ENCODE peak calls at places on chromosomes 16 and 17, in seven cellular contexts. One of them, this sample, is unnamed.

GRCh38 chr17:76793775-76794174 is 55.9 kb downstream of the MFSD11 start:
- DNase-seq in M059J: peak
- DNase-seq in HCEC 1CT: peak
- DNase-seq in cardiac fibroblast: peak
- DNase-seq in EL: peak
- DNase-seq in fibroblast of pulmonary artery: peak
- DNase-seq in HFF-Myc: no peak
- DNase-seq in this sample: no peak

GRCh38 chr17:38742431-38743308 is 5.5 kb downstream of the PCGF2 start:
- DNase-seq in fibroblast of pulmonary artery: peak
- DNase-seq in EL: no peak
- DNase-seq in HCEC 1CT: peak
- DNase-seq in M059J: peak
- DNase-seq in HFF-Myc: peak
- DNase-seq in cardiac fibroblast: peak
- DNase-seq in this sample: no peak

GRCh38 chr16:10386517-10387377 is 886 bp downstream of the ATF7IP2 start:
- DNase-seq in fibroblast of pulmonary artery: peak
- DNase-seq in HCEC 1CT: no peak
- DNase-seq in M059J: no peak
- DNase-seq in cardiac fibroblast: peak
- DNase-seq in EL: no peak
- DNase-seq in HFF-Myc: no peak
- DNase-seq in this sample: no peak

GRCh38 chr17:80259642-80260535 is 763 bp upstream of the RNF213 start:
- DNase-seq in HCEC 1CT: peak
- DNase-seq in cardiac fibroblast: peak
- DNase-seq in EL: peak
- DNase-seq in HFF-Myc: no peak
- DNase-seq in fibroblast of pulmonary artery: peak
- DNase-seq in M059J: peak
- DNase-seq in this sample: no peak

GRCh38 chr17:39573447-39574298 is 34.0 kb downstream of the NEUROD2 start:
- DNase-seq in fibroblast of pulmonary artery: peak
- DNase-seq in EL: peak
- DNase-seq in HFF-Myc: no peak
- DNase-seq in M059J: peak
- DNase-seq in HCEC 1CT: peak
- DNase-seq in cardiac fibroblast: peak
- DNase-seq in this sample: peak

GRCh38 chr16:64339052-64339770 is 782.7 kb downstream of the CDH11 start:
- DNase-seq in EL: peak
- DNase-seq in HFF-Myc: peak
- DNase-seq in fibroblast of pulmonary artery: peak
- DNase-seq in M059J: peak
- DNase-seq in HCEC 1CT: peak
- DNase-seq in cardiac fibroblast: peak
- DNase-seq in this sample: no peak

GRCh38 chr16:31201511-31202401 is 804 bp downstream of the PYCARD start:
- DNase-seq in HFF-Myc: no peak
- DNase-seq in cardiac fibroblast: no peak
- DNase-seq in EL: no peak
- DNase-seq in fibroblast of pulmonary artery: no peak
- DNase-seq in M059J: no peak
- DNase-seq in HCEC 1CT: no peak
- DNase-seq in this sample: no peak

GRCh38 chr16:56421976-56422669 is 3.2 kb downstream of the AMFR start:
- DNase-seq in cardiac fibroblast: no peak
- DNase-seq in HFF-Myc: no peak
- DNase-seq in fibroblast of pulmonary artery: no peak
- DNase-seq in EL: no peak
- DNase-seq in HCEC 1CT: no peak
- DNase-seq in M059J: no peak
- DNase-seq in this sample: no peak

GRCh38 chr17:79890706-79891105 is 51.5 kb upstream of the CBX4 start:
- DNase-seq in HFF-Myc: no peak
- DNase-seq in HCEC 1CT: no peak
- DNase-seq in fibroblast of pulmonary artery: no peak
- DNase-seq in EL: no peak
- DNase-seq in M059J: no peak
- DNase-seq in cardiac fibroblast: no peak
- DNase-seq in this sample: no peak

GRCh38 chr17:77391668-77392375 is 251.1 kb downstream of the SEC14L1 start:
- DNase-seq in HFF-Myc: no peak
- DNase-seq in fibroblast of pulmonary artery: peak
- DNase-seq in EL: peak
- DNase-seq in HCEC 1CT: peak
- DNase-seq in M059J: peak
- DNase-seq in cardiac fibroblast: peak
- DNase-seq in this sample: no peak

GRCh38 chr17:82063424-82064415 is 1.9 kb downstream of the DUS1L start:
- DNase-seq in HFF-Myc: no peak
- DNase-seq in HCEC 1CT: no peak
- DNase-seq in cardiac fibroblast: no peak
- DNase-seq in EL: no peak
- DNase-seq in fibroblast of pulmonary artery: no peak
- DNase-seq in M059J: no peak
- DNase-seq in this sample: no peak

GRCh38 chr17:78409191-78409621 is 30.8 kb downstream of the PGS1 start:
- DNase-seq in fibroblast of pulmonary artery: no peak
- DNase-seq in HFF-Myc: no peak
- DNase-seq in cardiac fibroblast: no peak
- DNase-seq in M059J: no peak
- DNase-seq in HCEC 1CT: no peak
- DNase-seq in EL: no peak
- DNase-seq in this sample: peak

GRCh38 chr16:1244881-1245280 is 4.4 kb downstream of the TPSAB1 start:
- DNase-seq in HCEC 1CT: no peak
- DNase-seq in M059J: peak
- DNase-seq in fibroblast of pulmonary artery: no peak
- DNase-seq in cardiac fibroblast: no peak
- DNase-seq in HFF-Myc: no peak
- DNase-seq in EL: no peak
- DNase-seq in this sample: no peak

GRCh38 chr17:79305831-79306687 is 231.4 kb downstream of the ENGASE start:
- DNase-seq in M059J: no peak
- DNase-seq in cardiac fibroblast: no peak
- DNase-seq in HFF-Myc: no peak
- DNase-seq in EL: no peak
- DNase-seq in HCEC 1CT: no peak
- DNase-seq in fibroblast of pulmonary artery: peak
- DNase-seq in this sample: no peak

GRCh38 chr16:89443727-89444084 is 46.7 kb downstream of the ANKRD11 start:
- DNase-seq in M059J: no peak
- DNase-seq in HCEC 1CT: no peak
- DNase-seq in HFF-Myc: no peak
- DNase-seq in fibroblast of pulmonary artery: no peak
- DNase-seq in cardiac fibroblast: no peak
- DNase-seq in EL: no peak
- DNase-seq in this sample: no peak

GRCh38 chr17:61425682-61426481 is 26.2 kb downstream of the TBX2 start:
- DNase-seq in EL: no peak
- DNase-seq in fibroblast of pulmonary artery: no peak
- DNase-seq in HCEC 1CT: peak
- DNase-seq in HFF-Myc: no peak
- DNase-seq in M059J: peak
- DNase-seq in cardiac fibroblast: no peak
- DNase-seq in this sample: no peak

GRCh38 chr16:20997147-20997546 is 96.6 kb downstream of the LYRM1 start:
- DNase-seq in fibroblast of pulmonary artery: no peak
- DNase-seq in M059J: no peak
- DNase-seq in EL: no peak
- DNase-seq in HCEC 1CT: no peak
- DNase-seq in HFF-Myc: no peak
- DNase-seq in cardiac fibroblast: no peak
- DNase-seq in this sample: no peak

GRCh38 chr17:42378597-42379594 is 9.3 kb downstream of the STAT3 start:
- DNase-seq in cardiac fibroblast: peak
- DNase-seq in M059J: peak
- DNase-seq in fibroblast of pulmonary artery: peak
- DNase-seq in HFF-Myc: no peak
- DNase-seq in HCEC 1CT: no peak
- DNase-seq in EL: no peak
- DNase-seq in this sample: no peak

GRCh38 chr17:49337900-49338299 is 24.1 kb downstream of the ZNF652 start:
- DNase-seq in M059J: peak
- DNase-seq in cardiac fibroblast: peak
- DNase-seq in HCEC 1CT: peak
- DNase-seq in EL: no peak
- DNase-seq in HFF-Myc: no peak
- DNase-seq in fibroblast of pulmonary artery: peak
- DNase-seq in this sample: no peak

GRCh38 chr17:4204676-4205075 is 59.1 kb downstream of the ANKFY1 start:
- DNase-seq in cardiac fibroblast: peak
- DNase-seq in HCEC 1CT: peak
- DNase-seq in fibroblast of pulmonary artery: peak
- DNase-seq in EL: peak
- DNase-seq in M059J: peak
- DNase-seq in HFF-Myc: peak
- DNase-seq in this sample: no peak

GRCh38 chr16:89586218-89586617 is 10.7 kb downstream of the CPNE7 start:
- DNase-seq in fibroblast of pulmonary artery: no peak
- DNase-seq in M059J: no peak
- DNase-seq in HCEC 1CT: no peak
- DNase-seq in cardiac fibroblast: no peak
- DNase-seq in HFF-Myc: no peak
- DNase-seq in EL: no peak
- DNase-seq in this sample: no peak

GRCh38 chr17:21161498-21162393 is 35.0 kb downstream of the DHRS7B start:
- DNase-seq in EL: peak
- DNase-seq in HCEC 1CT: peak
- DNase-seq in M059J: no peak
- DNase-seq in cardiac fibroblast: peak
- DNase-seq in HFF-Myc: no peak
- DNase-seq in fibroblast of pulmonary artery: peak
- DNase-seq in this sample: no peak

GRCh38 chr16:15996432-15997109 is 47.2 kb downstream of the ABCC1 start:
- DNase-seq in HCEC 1CT: peak
- DNase-seq in EL: peak
- DNase-seq in cardiac fibroblast: peak
- DNase-seq in fibroblast of pulmonary artery: peak
- DNase-seq in HFF-Myc: peak
- DNase-seq in M059J: peak
- DNase-seq in this sample: no peak

GRCh38 chr16:1330260-1330914 is 3.1 kb upstream of the BAIAP3 start:
- DNase-seq in EL: no peak
- DNase-seq in HCEC 1CT: no peak
- DNase-seq in cardiac fibroblast: no peak
- DNase-seq in fibroblast of pulmonary artery: no peak
- DNase-seq in HFF-Myc: no peak
- DNase-seq in M059J: no peak
- DNase-seq in this sample: peak

This sample was measured in NCI-H187.